ENCODE peak calls at places on chromosomes 7 and 10, in six cellular contexts. V is sigmoid colon, E is PC-3, K is tibial artery, L is GM12878, W is K562. A is an unnamed sample.

GRCh38 chr7:142371586-142372377 is 113.9 kb upstream of the PRSS58 start:
- DNase-seq in V (no peak), E (no peak), K (no peak), L (no peak), W (no peak), A (no peak)

GRCh38 chr10:96044686-96045085 is 1.3 kb downstream of the CCNJ start:
- DNase-seq in V (no peak), E (peak; percentile 2), K (no peak), L (no peak), W (no peak), A (no peak)

GRCh38 chr10:89669985-89670384 is 24.9 kb upstream of the PANK1 start:
- DNase-seq in V (no peak), E (no peak), K (no peak), L (no peak), W (no peak), A (no peak)

GRCh38 chr10:81116201-81116600 is 578.5 kb downstream of the SH2D4B start:
- DNase-seq in V (no peak), E (peak; percentile 3), K (no peak), L (no peak), W (no peak), A (no peak)

GRCh38 chr7:79528421-79528820 is 75.0 kb upstream of the MAGI2 start:
- DNase-seq in V (no peak), E (peak; percentile 53), K (no peak), L (no peak), W (no peak), A (no peak)

GRCh38 chr10:14365231-14365744 is 34.6 kb upstream of the FRMD4A start:
- DNase-seq in V (no peak), E (no peak), K (no peak), L (no peak), W (no peak), A (no peak)

GRCh38 chr10:48598243-48598935 is 6.5 kb downstream of the ARHGAP22 start:
- DNase-seq in V (no peak), E (no peak), K (no peak), L (no peak), W (no peak), A (peak; percentile 13)

GRCh38 chr10:117540640-117541404 is 1.7 kb upstream of the EMX2 start:
- DNase-seq in V (no peak), E (no peak), K (no peak), L (no peak), W (no peak), A (no peak)

GRCh38 chr10:1739751-1740150 is 2.4 kb upstream of the ADARB2 start:
- DNase-seq in V (no peak), E (no peak), K (no peak), L (no peak), W (no peak), A (no peak)

GRCh38 chr7:102991077-102991539 is 78.3 kb downstream of the LRRC17 start:
- DNase-seq in V (no peak), E (peak; percentile 31), K (no peak), L (no peak), W (no peak), A (no peak)

GRCh38 chr10:99654791-99655190 is 4.5 kb upstream of the ENTPD7 start:
- DNase-seq in V (no peak), E (peak; percentile 56), K (no peak), L (no peak), W (no peak), A (no peak)

GRCh38 chr7:5692112-5692844 is 89.2 kb downstream of the RNF216 start:
- DNase-seq in V (peak; percentile 96), E (peak; percentile 93), K (peak; percentile 96), L (no peak), W (no peak), A (peak; percentile 47)

GRCh38 chr10:47144525-47144924 is 155.5 kb upstream of the GDF10 start:
- DNase-seq in V (no peak), E (no peak), K (no peak), L (no peak), W (no peak), A (no peak)

GRCh38 chr10:114541081-114541833 is 116.8 kb downstream of the ABLIM1 start:
- DNase-seq in V (peak; percentile 89), E (peak; percentile 62), K (peak; percentile 85), L (no peak), W (no peak), A (peak; percentile 41)

GRCh38 chr10:92816106-92816505 is 32.2 kb upstream of the EXOC6 start:
- DNase-seq in V (no peak), E (peak; percentile 26), K (no peak), L (no peak), W (no peak), A (no peak)

GRCh38 chr10:5234106-5234877 is 37.7 kb downstream of the AKR1C4 start:
- DNase-seq in V (no peak), E (peak; percentile 67), K (peak; percentile 49), L (no peak), W (no peak), A (peak; percentile 69)

GRCh38 chr10:113820507-113820906 is 33.4 kb downstream of the DCLRE1A start:
- DNase-seq in V (no peak), E (no peak), K (no peak), L (no peak), W (peak; percentile 15), A (no peak)

GRCh38 chr10:63236113-63236935 is 103.2 kb downstream of the NRBF2 start:
- DNase-seq in V (no peak), E (peak; percentile 100), K (no peak), L (no peak), W (peak; percentile 52), A (no peak)

GRCh38 chr10:3766046-3766761 is 18.8 kb downstream of the KLF6 start:
- DNase-seq in V (no peak), E (peak; percentile 59), K (no peak), L (no peak), W (no peak), A (no peak)

GRCh38 chr10:45179716-45180115 is 135.7 kb downstream of the OR13A1 start:
- DNase-seq in V (peak; percentile 66), E (no peak), K (peak; percentile 32), L (no peak), W (no peak), A (no peak)

GRCh38 chr10:5447071-5447470 is 34.7 kb downstream of the NET1 start:
- DNase-seq in V (no peak), E (no peak), K (no peak), L (no peak), W (no peak), A (no peak)

GRCh38 chr7:46848944-46849343 is 733.0 kb downstream of the TNS3 start:
- DNase-seq in V (no peak), E (peak; percentile 26), K (no peak), L (no peak), W (no peak), A (no peak)

GRCh38 chr7:38105874-38106483 is 72.1 kb upstream of the STARD3NL start:
- DNase-seq in V (no peak), E (peak; percentile 63), K (no peak), L (no peak), W (peak; percentile 42), A (no peak)

GRCh38 chr10:74585231-74586087 is 240.9 kb upstream of the KAT6B start:
- DNase-seq in V (no peak), E (no peak), K (no peak), L (peak; percentile 96), W (no peak), A (no peak)

GRCh38 chr7:98322331-98323260 is 41.1 kb downstream of the BRI3 start:
- DNase-seq in V (no peak), E (peak; percentile 2), K (no peak), L (no peak), W (no peak), A (no peak)

GRCh38 chr10:103802637-103803353 is 52.6 kb downstream of the SH3PXD2A start:
- DNase-seq in V (no peak), E (no peak), K (no peak), L (no peak), W (no peak), A (no peak)

GRCh38 chr7:5634107-5634950 is 147.1 kb downstream of the RNF216 start:
- DNase-seq in V (peak; percentile 86), E (no peak), K (peak; percentile 79), L (no peak), W (no peak), A (no peak)

GRCh38 chr10:93893646-93894515 is at the start of gene SLC35G1:
- DNase-seq in V (peak; percentile 78), E (peak; percentile 64), K (peak; percentile 22), L (peak; percentile 26), W (peak; percentile 87), A (peak; percentile 62)
- H3K27ac ChIP-seq in V (peak within 1 kb of the TSS; percentile 66), E (no peak within 1 kb of the TSS), K (peak within 1 kb of the TSS; percentile 39), L (peak within 1 kb of the TSS; percentile 64), W (peak within 1 kb of the TSS; percentile 75), A (no peak within 1 kb of the TSS)

GRCh38 chr10:31317652-31318381 is 1.2 kb upstream of the ZEB1 start:
- DNase-seq in V (no peak), E (no peak), K (no peak), L (no peak), W (peak; percentile 55), A (no peak)

GRCh38 chr10:31320179-31320597 is 1.2 kb downstream of the ZEB1 start:
- DNase-seq in V (peak; percentile 78), E (peak; percentile 26), K (peak; percentile 21), L (no peak), W (peak; percentile 18), A (peak; percentile 29)

GRCh38 chr10:31318382-31318853 is 598 bp upstream of the ZEB1 start:
- DNase-seq in V (peak; percentile 85), E (peak; percentile 75), K (peak; percentile 73), L (peak; percentile 79), W (peak; percentile 51), A (peak; percentile 58)

GRCh38 chr10:31319602-31320178 is 674 bp downstream of the ZEB1 start:
- DNase-seq in V (no peak), E (no peak), K (no peak), L (no peak), W (no peak), A (peak; percentile 28)

GRCh38 chr10:31318854-31319601 is at the start of gene ZEB1:
- DNase-seq in V (peak; percentile 96), E (peak; percentile 78), K (peak; percentile 91), L (no peak), W (peak; percentile 94), A (peak; percentile 87)
- H3K4me1 ChIP-seq in V (peaks cover 23% of the 10 kb centered on the region), E (peaks cover 34% of the 10 kb centered on the region), K (peaks cover 11% of the 10 kb centered on the region), L (peaks cover 7% of the 10 kb centered on the region), W (peaks cover 26% of the 10 kb centered on the region), A (no peaks in the 10 kb centered on the region)

GRCh38 chr7:27999829-28000228 is 180.8 kb downstream of the JAZF1 start:
- DNase-seq in V (no peak), E (no peak), K (no peak), L (no peak), W (no peak), A (no peak)
- H3K27ac ChIP-seq in V (peak overlapping the region; percentile 42), E (no peak overlapping the region), K (no peak overlapping the region), L (no peak overlapping the region), W (no peak overlapping the region), A (no peak overlapping the region)

DNA sequence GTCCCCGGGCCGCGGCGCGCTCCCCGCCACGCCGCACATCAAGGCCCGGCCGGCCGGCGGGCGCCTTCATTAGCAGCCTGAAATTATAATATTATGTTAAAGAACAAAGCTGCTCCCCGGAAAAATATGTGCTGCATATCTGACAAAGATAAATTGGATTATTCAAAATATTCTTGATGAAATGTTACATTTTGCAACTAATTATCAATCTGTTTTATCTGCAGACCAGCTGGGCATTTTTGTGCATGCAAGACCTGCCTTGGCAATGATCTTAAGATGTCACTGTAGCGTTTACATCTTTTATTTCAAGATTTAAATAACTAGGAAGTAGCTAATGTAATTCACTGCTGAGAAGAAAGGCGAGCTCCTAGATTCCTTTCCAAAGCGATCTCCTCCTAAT is 160.9 kb upstream of the MKI67 start:
- DNase-seq in V (no peak), E (no peak), K (no peak), L (no peak), W (no peak), A (no peak)
- H3K4me1 ChIP-seq in V (no peaks in the 10 kb centered on the region), E (no peaks in the 10 kb centered on the region), K (peaks cover 2% of the 10 kb centered on the region), L (no peaks in the 10 kb centered on the region), W (no peaks in the 10 kb centered on the region), A (no peaks in the 10 kb centered on the region)